ENCODE peak calls at places on chromosomes 12 and 14, in six cellular contexts. K, H, J, Z, V and Y are unnamed samples.

GRCh38 chr12:49200882-49201594 is 12.2 kb upstream of the TUBA1A start:
- DNase-seq in K (no peak), V (no peak), Z (no peak), H (peak), J (no peak), Y (peak)

GRCh38 chr12:49974231-49974675 is 1.5 kb downstream of the AQP6 start:
- DNase-seq in V (peak), K (peak), Z (no peak), J (no peak), H (no peak), Y (no peak)

GRCh38 chr12:66144796-66145754 is 14.5 kb upstream of the LLPH start:
- DNase-seq in Z (no peak), H (peak), J (no peak), K (peak), V (peak), Y (no peak)

GRCh38 chr12:95787274-95787814 is 3.2 kb downstream of the NTN4 start:
- DNase-seq in K (no peak), H (no peak), V (no peak), Z (no peak), J (no peak), Y (no peak)

GRCh38 chr12:93130371-93131049 is 201.4 kb upstream of the EEA1 start:
- DNase-seq in H (no peak), J (no peak), V (no peak), K (no peak), Z (no peak), Y (no peak)

GRCh38 chr12:131105736-131106356 is 152.1 kb downstream of the ADGRD1 start:
- DNase-seq in V (no peak), Z (no peak), H (no peak), J (peak), K (no peak), Y (no peak)

GRCh38 chr12:81888961-81889360 is 129.8 kb upstream of the PPFIA2 start:
- DNase-seq in K (no peak), Z (no peak), H (no peak), V (no peak), J (no peak), Y (no peak)

GRCh38 chr14:92759300-92759678 is 10.9 kb upstream of the LGMN start:
- DNase-seq in H (peak), J (no peak), V (no peak), K (peak), Z (no peak), Y (no peak)

GRCh38 chr12:16030729-16031128 is 119.6 kb downstream of the DERA start:
- DNase-seq in H (no peak), V (no peak), Z (no peak), K (no peak), J (no peak), Y (no peak)

GRCh38 chr12:31749024-31749704 is 20.3 kb upstream of the AMN1 start:
- DNase-seq in J (peak), Z (peak), V (peak), H (no peak), K (peak), Y (peak)

GRCh38 chr12:92571844-92572543 is 130.8 kb upstream of the PLEKHG7 start:
- DNase-seq in K (no peak), J (no peak), Z (no peak), V (no peak), H (no peak), Y (no peak)

GRCh38 chr12:67091204-67091603 is 178.0 kb upstream of the CAND1 start:
- DNase-seq in V (no peak), H (no peak), K (no peak), Z (no peak), J (no peak), Y (no peak)

GRCh38 chr14:68514611-68515194 is 278.2 kb downstream of the ZFP36L1 start:
- DNase-seq in K (no peak), J (no peak), Z (no peak), H (no peak), V (no peak), Y (no peak)

GRCh38 chr14:32525591-32525990 is 196.5 kb downstream of the AKAP6 start:
- DNase-seq in Z (no peak), H (no peak), J (no peak), V (no peak), K (no peak), Y (no peak)

GRCh38 chr12:28998662-28999120 is 150.4 kb upstream of the FAR2 start:
- DNase-seq in V (no peak), Z (no peak), H (peak), K (peak), J (no peak), Y (peak)

GRCh38 chr14:101687756-101688546 is 73.6 kb upstream of the PPP2R5C start:
- DNase-seq in K (no peak), J (no peak), Z (no peak), H (no peak), V (no peak), Y (no peak)

GRCh38 chr14:68604822-68605221 is 188.0 kb downstream of the ZFP36L1 start:
- DNase-seq in K (no peak), V (no peak), Z (no peak), H (no peak), J (no peak), Y (no peak)

GRCh38 chr12:4274396-4274959 is 916 bp downstream of the CCND2 start:
- DNase-seq in V (no peak), K (no peak), J (no peak), Z (peak), H (no peak), Y (no peak)

GRCh38 chr14:90513151-90514014 is 116.6 kb downstream of the CALM1 start:
- DNase-seq in J (no peak), K (no peak), Z (no peak), H (peak), V (peak), Y (no peak)

GRCh38 chr12:48423200-48423599 is 49.2 kb upstream of the ANP32D start:
- DNase-seq in H (no peak), Z (no peak), K (no peak), J (no peak), V (no peak), Y (no peak)

GRCh38 chr14:103889313-103890051 is 38.8 kb upstream of the TDRD9 start:
- DNase-seq in Z (no peak), K (no peak), H (no peak), J (no peak), V (no peak), Y (no peak)

GRCh38 chr14:48622980-48623379 is 947.6 kb upstream of the MDGA2 start:
- DNase-seq in H (no peak), J (no peak), Z (no peak), V (no peak), K (no peak), Y (no peak)